ENCODE peak calls at places on chromosomes 13 and 19, in four cellular contexts. F is body of pancreas, T is renal cortical epithelial cell, K is HEK293T. V is an unnamed sample.

GRCh38 chr13:113320226-113320875 is 23.3 kb downstream of the LAMP1 start:
- DNase-seq in T (no peak), K (no peak), F (no peak), V (no peak)

GRCh38 chr19:40756502-40757110 is 5.6 kb downstream of the SNRPA start:
- DNase-seq in F (no peak), K (no peak), T (no peak), V (no peak)

GRCh38 chr13:90415902-90416301 is 931.6 kb upstream of the MIR17HG start:
- DNase-seq in F (no peak), K (no peak), T (no peak), V (no peak)

GRCh38 chr13:26377038-26377437 is 123.1 kb downstream of the CDK8 start:
- DNase-seq in K (peak), F (peak), T (no peak), V (no peak)

GRCh38 chr19:33621811-33622504 is at the start of gene CHST8:
- DNase-seq in K (peak), F (peak), T (no peak), V (no peak)

GRCh38 chr13:26946675-26947342 is 186.2 kb upstream of the GPR12 start:
- DNase-seq in F (no peak), T (peak), K (peak), V (no peak)

GRCh38 chr19:18168673-18169381 is 4.8 kb upstream of the IFI30 start:
- DNase-seq in K (no peak), T (no peak), F (no peak), V (no peak)

GRCh38 chr13:25046274-25046984 is 49.5 kb upstream of the PABPC3 start:
- DNase-seq in T (no peak), F (no peak), K (peak), V (no peak)

GRCh38 chr13:97122381-97122996 is 99.6 kb upstream of the MBNL2 start:
- DNase-seq in K (no peak), F (no peak), T (peak), V (no peak)

GRCh38 chr13:30985637-30986205 is 53.3 kb downstream of the TEX26 start:
- DNase-seq in F (no peak), K (no peak), T (peak), V (no peak)

GRCh38 chr19:54164369-54165068 is 5.0 kb upstream of the LENG1 start:
- DNase-seq in F (peak), K (peak), T (no peak), V (peak)

GRCh38 chr19:21028969-21029268 is 8.5 kb downstream of the ZNF430 start:
- DNase-seq in F (no peak), K (no peak), T (no peak), V (no peak)

V was measured in activated gamma-delta T cell treated with Interleukin-2 at 50 U/mL for 16 hours.